ENCODE peak calls at places on chromosome 10, in five cellular contexts. B, Y, D, O and Q are unnamed samples.

GRCh38 chr10:126898460-126898859 is 6.8 kb upstream of the DOCK1 start:
- DNase-seq in B (no peak), Y (no peak), D (no peak), O (no peak), Q (no peak)

GRCh38 chr10:9625266-9625776 is 1392.4 kb upstream of the CELF2 start:
- DNase-seq in B (peak; percentile 64), Y (no peak), D (no peak), O (no peak), Q (no peak)

GRCh38 chr10:46530249-46531186 is 25.9 kb downstream of the GPRIN2 start:
- DNase-seq in B (peak; percentile 89), Y (peak; percentile 9), D (no peak), O (no peak), Q (peak; percentile 98)

GRCh38 chr10:114083040-114083439 is 39.4 kb downstream of the ADRB1 start:
- DNase-seq in B (no peak), Y (no peak), D (no peak), O (no peak), Q (no peak)

GRCh38 chr10:18822156-18822555 is 162.9 kb downstream of the ARL5B start:
- DNase-seq in B (peak; percentile 0), Y (no peak), D (no peak), O (no peak), Q (no peak)

GRCh38 chr10:115171392-115171960 is 78.3 kb downstream of the ATRNL1 start:
- DNase-seq in B (peak; percentile 10), Y (no peak), D (no peak), O (no peak), Q (no peak)

GRCh38 chr10:53487019-53487983 is 714.7 kb upstream of the MBL2 start:
- DNase-seq in B (no peak), Y (peak; percentile 34), D (no peak), O (no peak), Q (no peak)

GRCh38 chr10:60282771-60283353 is 106.8 kb downstream of the ANK3 start:
- DNase-seq in B (peak; percentile 54), Y (no peak), D (no peak), O (no peak), Q (peak; percentile 29)

GRCh38 chr10:11823122-11823988 is at the start of gene PROSER2:
- DNase-seq in B (peak; percentile 61), Y (peak; percentile 40), D (peak; percentile 34), O (peak; percentile 39), Q (peak; percentile 93)

GRCh38 chr10:31896972-31897384 is 31.7 kb downstream of the ARHGAP12 start:
- DNase-seq in B (peak; percentile 56), Y (no peak), D (no peak), O (no peak), Q (no peak)

GRCh38 chr10:64036306-64036930 is 515.2 kb downstream of the REEP3 start:
- DNase-seq in B (no peak), Y (no peak), D (no peak), O (no peak), Q (no peak)

GRCh38 chr10:34548466-34548865 is 266.6 kb downstream of the PARD3 start:
- DNase-seq in B (no peak), Y (no peak), D (no peak), O (no peak), Q (no peak)

GRCh38 chr10:19302117-19302516 is 253.5 kb downstream of the MALRD1 start:
- DNase-seq in B (no peak), Y (no peak), D (no peak), O (no peak), Q (no peak)

GRCh38 chr10:129952771-129953489 is 11.1 kb downstream of the EBF3 start:
- DNase-seq in B (no peak), Y (no peak), D (no peak), O (no peak), Q (peak; percentile 90)

GRCh38 chr10:117442521-117442920 is 67.3 kb upstream of the PDZD8 start:
- DNase-seq in B (no peak), Y (no peak), D (no peak), O (peak; percentile 36), Q (peak; percentile 30)

GRCh38 chr10:127755758-127756157 is 18.8 kb downstream of the FOXI2 start:
- DNase-seq in B (no peak), Y (no peak), D (no peak), O (no peak), Q (no peak)

GRCh38 chr10:76388321-76388720 is 956.9 kb downstream of the LRMDA start:
- DNase-seq in B (no peak), Y (no peak), D (no peak), O (no peak), Q (peak; percentile 18)

GRCh38 chr10:69232252-69232651 is 12.1 kb downstream of the HKDC1 start:
- DNase-seq in B (peak; percentile 78), Y (no peak), D (no peak), O (peak; percentile 52), Q (peak; percentile 97)

GRCh38 chr10:117439243-117439912 is 64.1 kb upstream of the PDZD8 start:
- DNase-seq in B (peak; percentile 42), Y (peak; percentile 54), D (no peak), O (no peak), Q (peak; percentile 94)

GRCh38 chr10:133324198-133324792 is 12.4 kb downstream of the CALY start:
- DNase-seq in B (peak; percentile 43), Y (peak; percentile 71), D (peak; percentile 52), O (peak; percentile 85), Q (peak; percentile 90)

GRCh38 chr10:69464801-69465401 is 13.6 kb downstream of the TSPAN15 start:
- DNase-seq in B (no peak), Y (peak; percentile 70), D (peak; percentile 10), O (no peak), Q (no peak)

GRCh38 chr10:77670817-77671443 is 33.3 kb upstream of the KCNMA1 start:
- DNase-seq in B (no peak), Y (no peak), D (no peak), O (no peak), Q (no peak)

GRCh38 chr10:33321516-33321915 is 13.0 kb downstream of the NRP1 start:
- DNase-seq in B (no peak), Y (no peak), D (no peak), O (no peak), Q (no peak)

GRCh38 chr10:92328999-92329398 is 38.0 kb downstream of the MARCHF5 start:
- DNase-seq in B (no peak), Y (no peak), D (no peak), O (no peak), Q (no peak)
- H3K27ac ChIP-seq in B (no peak overlapping the region), Y (no peak overlapping the region), D (no peak overlapping the region), O (no peak overlapping the region), Q (no peak overlapping the region)

GRCh38 chr10:122234416-122234815 is 36.7 kb upstream of the BTBD16 start:
- DNase-seq in B (no peak), Y (no peak), D (no peak), O (no peak), Q (no peak)

GRCh38 chr10:122236690-122237306 is 34.3 kb upstream of the BTBD16 start:
- DNase-seq in B (no peak), Y (no peak), D (no peak), O (no peak), Q (no peak)

GRCh38 chr10:122239578-122240257 is 31.4 kb upstream of the BTBD16 start:
- DNase-seq in B (no peak), Y (no peak), D (no peak), O (no peak), Q (peak; percentile 93)

GRCh38 chr10:122240401-122240800 is 30.7 kb upstream of the BTBD16 start:
- DNase-seq in B (no peak), Y (no peak), D (no peak), O (no peak), Q (no peak)

DNA sequence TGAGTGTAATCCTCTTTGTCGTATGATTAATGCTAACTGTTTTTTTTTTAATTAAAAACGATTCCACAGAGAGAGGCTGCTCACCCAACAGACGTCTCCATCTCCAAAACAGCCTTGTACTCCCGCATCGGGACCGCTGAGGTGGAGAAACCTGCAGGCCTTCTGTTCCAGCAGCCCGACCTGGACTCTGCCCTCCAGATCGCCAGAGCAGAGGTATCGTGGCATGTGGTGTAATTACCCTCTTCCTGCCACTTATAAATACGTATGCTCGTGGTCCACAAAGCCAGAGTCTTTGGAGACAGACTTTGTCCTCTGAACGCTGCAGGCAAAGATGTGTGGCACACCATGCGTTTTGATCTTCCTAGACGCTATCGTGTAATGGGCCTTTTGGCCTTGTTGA is 33.8 kb upstream of the BTBD16 start:
- DNase-seq in B (no peak), Y (no peak), D (no peak), O (no peak), Q (no peak)
- H3K27ac ChIP-seq in B (no peak overlapping the region), Y (no peak overlapping the region), D (no peak overlapping the region), O (no peak overlapping the region), Q (no peak overlapping the region)

DNA sequence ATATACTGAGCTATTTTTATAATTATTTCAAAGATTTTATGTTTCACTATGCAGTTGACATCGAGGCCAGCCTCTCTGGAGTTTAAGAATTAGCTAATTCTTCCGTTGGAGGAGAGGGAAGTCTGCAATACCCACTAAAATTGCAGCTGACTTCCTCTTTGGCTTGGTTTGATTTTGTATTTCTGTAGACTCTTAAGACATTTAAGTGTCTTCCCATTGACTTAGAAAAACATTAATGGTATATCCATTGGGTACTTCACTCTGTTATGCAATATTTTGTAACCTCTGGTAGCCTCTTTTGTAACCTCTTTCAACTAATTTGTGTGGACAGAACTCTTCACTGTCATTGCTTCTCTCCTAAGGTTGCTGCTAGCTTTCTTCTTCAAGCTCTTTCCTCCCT is 1.5 kb upstream of the ANKRD22 start:
- DNase-seq in B (peak; percentile 22), Y (no peak), D (no peak), O (no peak), Q (no peak)
- H3K27ac ChIP-seq in B (no peak overlapping the region), Y (peak overlapping the region; percentile 78), D (no peak overlapping the region), O (no peak overlapping the region), Q (no peak overlapping the region)

DNA sequence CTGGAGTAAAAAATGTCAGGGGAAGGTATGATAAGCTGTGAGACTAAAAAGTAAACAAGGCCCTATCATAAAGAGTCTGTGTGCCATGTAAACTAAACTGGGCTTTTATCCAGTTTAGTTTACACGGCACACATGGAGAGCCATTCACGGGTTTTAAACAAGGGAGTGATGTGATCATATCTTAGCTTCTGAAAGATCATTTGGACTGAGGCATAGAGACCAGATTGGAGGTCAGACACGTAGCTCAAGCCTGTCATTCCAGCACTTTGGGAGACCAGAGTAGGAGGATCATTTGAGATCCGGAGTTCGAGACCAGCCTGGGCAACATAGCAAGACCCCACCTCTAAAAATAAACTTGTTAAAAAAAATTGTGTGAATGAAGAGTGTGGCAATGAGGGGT is 50.1 kb downstream of the SKIDA1 start:
- DNase-seq in B (no peak), Y (no peak), D (no peak), O (no peak), Q (no peak)
- H3K27ac ChIP-seq in B (no peak overlapping the region), Y (no peak overlapping the region), D (no peak overlapping the region), O (no peak overlapping the region), Q (no peak overlapping the region)

GRCh38 chr10:22630229-22631174 is 83.9 kb downstream of the PIP4K2A start:
- DNase-seq in B (peak; percentile 87), Y (no peak), D (peak; percentile 67), O (no peak), Q (no peak)

GRCh38 chr10:22628309-22628708 is 86.1 kb downstream of the PIP4K2A start:
- DNase-seq in B (no peak), Y (no peak), D (no peak), O (no peak), Q (no peak)

GRCh38 chr10:22631185-22631584 is 83.2 kb downstream of the PIP4K2A start:
- DNase-seq in B (no peak), Y (no peak), D (no peak), O (no peak), Q (no peak)

GRCh38 chr10:22629843-22630228 is 84.5 kb downstream of the PIP4K2A start:
- DNase-seq in B (peak; percentile 18), Y (no peak), D (no peak), O (no peak), Q (no peak)

GRCh38 chr10:22629126-22629525 is 85.3 kb downstream of the PIP4K2A start:
- DNase-seq in B (no peak), Y (no peak), D (no peak), O (no peak), Q (no peak)
- H3K27ac ChIP-seq in B (no peak overlapping the region), Y (peak overlapping the region; percentile 90), D (peak overlapping the region; percentile 64), O (no peak overlapping the region), Q (no peak overlapping the region)